ENCODE peak calls at places on chromosomes 16 and 17, in six cellular contexts. C, P, T, M, R and A are unnamed samples.

GRCh38 chr17:36095992-36096391 is 6.0 kb upstream of the CCL3 start:
- DNase-seq in M (no peak), C (no peak), R (no peak), T (no peak), P (no peak), A (no peak)

GRCh38 chr16:22186517-22186916 is 19.6 kb upstream of the EEF2K start:
- DNase-seq in C (no peak), P (no peak), T (no peak), M (no peak), R (no peak), A (no peak)

GRCh38 chr16:24045641-24046040 is 209.9 kb downstream of the PRKCB start:
- DNase-seq in M (no peak), C (no peak), T (no peak), P (no peak), R (no peak), A (no peak)

GRCh38 chr17:55710829-55711496 is 11.7 kb downstream of the TMEM100 start:
- DNase-seq in R (no peak), C (no peak), P (no peak), M (no peak), T (no peak), A (no peak)

GRCh38 chr16:59067207-59067606 is 333.1 kb upstream of the GOT2 start:
- DNase-seq in T (no peak), C (no peak), P (peak), R (no peak), M (no peak), A (no peak)

GRCh38 chr17:51546114-51546513 is 285.8 kb downstream of the UTP18 start:
- DNase-seq in M (no peak), C (no peak), R (no peak), P (no peak), T (no peak), A (no peak)

GRCh38 chr17:31085563-31085962 is 9.2 kb upstream of the NF1 start:
- DNase-seq in T (peak), C (no peak), P (peak), M (no peak), R (no peak), A (no peak)

GRCh38 chr17:71500761-71501555 is 619.9 kb upstream of the SOX9 start:
- DNase-seq in M (no peak), T (peak), P (peak), R (no peak), C (no peak), A (no peak)

GRCh38 chr16:17777461-17777863 is 306.7 kb upstream of the XYLT1 start:
- DNase-seq in C (no peak), R (no peak), T (peak), P (peak), M (no peak), A (no peak)

GRCh38 chr16:81094771-81095251 is 1.4 kb downstream of the GCSH start:
- DNase-seq in T (peak), M (no peak), R (no peak), P (peak), C (no peak), A (no peak)

GRCh38 chr16:20074089-20074956 is 633 bp upstream of the GPR139 start:
- DNase-seq in R (no peak), C (no peak), T (no peak), M (no peak), P (no peak), A (no peak)

GRCh38 chr17:40331743-40332641 is 23.0 kb downstream of the RARA start:
- DNase-seq in T (peak), P (peak), C (no peak), R (peak), M (no peak), A (no peak)

GRCh38 chr16:88681084-88681680 is 5.1 kb downstream of the SNAI3 start:
- DNase-seq in P (no peak), C (no peak), T (no peak), M (no peak), R (peak), A (no peak)

GRCh38 chr17:37064166-37064565 is 115.4 kb downstream of the AATF start:
- DNase-seq in R (no peak), C (no peak), M (no peak), T (no peak), P (no peak), A (no peak)

GRCh38 chr17:29495011-29495410 is 71.8 kb downstream of the ABHD15 start:
- DNase-seq in P (peak), C (no peak), R (no peak), T (peak), M (no peak), A (no peak)

GRCh38 chr17:74671031-74671771 is 41.5 kb downstream of the CD300LF start:
- DNase-seq in P (peak), M (peak), T (peak), C (peak), R (peak), A (peak)

GRCh38 chr17:75242461-75243042 is 18.9 kb downstream of the GGA3 start:
- DNase-seq in M (no peak), C (no peak), R (no peak), P (no peak), T (no peak), A (no peak)

GRCh38 chr17:60231234-60231633 is 81.5 kb downstream of the CA4 start:
- DNase-seq in C (no peak), R (no peak), M (no peak), T (peak), P (peak), A (no peak)

GRCh38 chr16:30948956-30949654 is at the start of gene ORAI3:
- DNase-seq in P (peak), M (peak), C (no peak), T (peak), R (peak), A (no peak)

GRCh38 chr17:34979650-34980352 is 511 bp upstream of the LIG3 start:
- DNase-seq in P (peak), M (no peak), T (peak), R (no peak), C (no peak), A (no peak)

GRCh38 chr16:86733526-86734254 is 155.3 kb downstream of the FOXL1 start:
- DNase-seq in R (no peak), P (no peak), T (no peak), M (no peak), C (no peak), A (no peak)

GRCh38 chr17:44878627-44879221 is 20.5 kb downstream of the EFTUD2 start:
- DNase-seq in R (no peak), C (no peak), T (peak), M (no peak), P (peak), A (no peak)

GRCh38 chr16:85648782-85649181 is 35.7 kb downstream of the GSE1 start:
- DNase-seq in M (no peak), P (no peak), T (no peak), C (no peak), R (no peak), A (no peak)

GRCh38 chr17:2056221-2057129 is 1.6 kb downstream of the HIC1 start:
- DNase-seq in R (peak), C (no peak), T (no peak), P (peak), M (no peak), A (no peak)
- TF ChIP-seq CTCF in R (no peak), C (peak), T (no peak), P (no peak), M (no peak), A (no peak)

DNA sequence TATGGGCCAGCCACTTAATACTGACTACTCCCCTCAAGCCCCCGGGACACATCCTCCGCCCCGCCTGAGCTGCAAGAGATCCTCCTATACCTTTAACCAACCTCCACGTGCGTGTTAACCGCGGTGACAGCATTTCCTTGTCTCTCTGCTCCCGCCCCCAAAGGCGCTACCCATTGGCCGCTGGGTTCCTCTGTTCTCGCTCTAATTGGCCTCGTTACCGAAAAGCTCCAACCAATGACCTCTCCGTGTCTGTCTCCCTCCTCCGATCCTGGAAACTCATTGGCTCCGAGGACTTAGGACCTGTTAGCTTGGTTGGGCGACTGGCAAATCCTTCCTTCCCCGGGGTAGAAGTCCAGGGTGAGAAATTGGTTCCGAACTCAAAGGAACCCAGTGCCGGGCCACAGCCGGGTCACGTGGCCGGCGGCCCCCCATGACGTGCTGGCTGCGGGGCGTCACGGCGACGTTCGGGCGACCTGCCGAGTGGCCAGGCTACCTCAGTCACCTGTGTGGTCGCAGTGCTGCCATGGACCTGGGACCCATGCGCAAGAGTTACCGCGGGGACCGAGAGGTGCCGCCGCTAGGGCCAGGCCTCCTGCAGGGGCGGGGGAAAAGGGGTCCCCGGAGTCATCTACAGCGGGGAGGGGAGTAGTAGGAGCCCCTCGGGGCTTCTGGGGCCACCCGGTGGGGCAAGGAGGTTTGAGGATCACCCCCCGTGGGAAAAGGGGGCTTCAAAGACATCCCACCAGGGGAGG is at the start of gene PNPO:
- DNase-seq in C (no peak), P (peak), T (peak), M (peak), R (peak), A (peak)
- TF ChIP-seq CTCF in C (no peak), P (no peak), T (no peak), M (peak), R (no peak), A (no peak)

DNA sequence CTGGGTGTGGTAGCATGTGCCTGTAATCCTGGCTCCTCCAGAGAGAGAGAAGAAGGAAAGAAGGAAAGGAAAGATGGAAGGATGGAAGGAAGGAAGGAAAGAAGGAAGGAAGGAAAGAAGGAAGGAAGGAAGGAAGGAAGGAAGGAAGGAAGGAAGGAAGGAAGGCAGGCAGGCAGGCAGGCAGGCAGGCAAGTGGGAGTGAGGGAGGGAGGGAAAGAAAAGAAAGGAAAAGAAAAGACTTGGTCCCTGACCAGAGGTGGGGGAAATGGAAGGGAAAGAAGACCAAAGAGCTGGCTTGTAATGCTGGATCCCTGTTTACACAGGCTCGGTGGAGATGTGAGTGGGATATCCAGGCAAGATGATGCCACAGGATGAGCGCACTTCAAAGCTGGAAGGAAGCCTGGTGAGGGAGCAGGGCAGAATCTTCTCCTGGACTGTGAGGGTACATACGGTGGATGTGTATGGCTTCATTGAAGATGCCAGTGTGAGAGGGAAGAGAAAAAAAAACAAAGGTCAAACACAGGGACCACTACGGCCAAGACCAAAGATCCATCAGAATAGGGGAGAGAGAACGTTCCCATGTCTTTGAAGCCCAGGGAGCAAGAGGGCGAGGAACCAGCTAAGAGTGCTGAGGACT is 2.1 kb downstream of the CES1 start:
- DNase-seq in M (no peak), R (no peak), P (no peak), T (no peak), C (no peak), A (no peak)
- TF ChIP-seq CTCF in M (no peak), R (no peak), P (no peak), T (no peak), C (no peak), A (no peak)

DNA sequence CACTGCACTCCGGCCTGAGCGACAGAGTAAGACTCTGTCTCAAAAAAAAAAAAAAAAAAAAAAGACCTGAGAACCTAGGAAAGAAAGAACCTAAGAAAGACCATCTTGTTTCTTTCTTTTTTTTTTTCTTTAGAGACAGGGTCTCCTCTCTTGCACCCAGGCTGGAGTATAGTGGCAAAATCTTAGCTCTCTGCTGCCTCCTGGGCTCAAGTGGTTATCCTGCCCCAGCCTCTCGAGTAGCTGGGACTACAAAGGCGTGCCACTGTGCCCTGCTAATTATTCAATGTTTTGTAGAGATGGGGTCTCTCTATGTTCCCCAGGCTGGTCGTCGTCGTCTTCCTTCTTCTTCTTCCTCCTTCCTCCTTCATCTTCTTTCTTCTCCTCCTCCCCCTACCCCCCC is 7.8 kb upstream of the BIRC5 start:
- DNase-seq in T (no peak), R (no peak), M (no peak), P (no peak), C (no peak), A (no peak)
- TF ChIP-seq CTCF in T (no peak), R (no peak), M (no peak), P (no peak), C (no peak), A (no peak)

GRCh38 chr17:66203274-66204015 is 11.5 kb upstream of the CEP112 start:
- DNase-seq in C (no peak), M (no peak), P (no peak), T (no peak), R (no peak), A (no peak)

GRCh38 chr17:66198242-66198641 is 6.3 kb upstream of the CEP112 start:
- DNase-seq in R (no peak), C (no peak), M (no peak), T (no peak), P (no peak), A (no peak)

DNA sequence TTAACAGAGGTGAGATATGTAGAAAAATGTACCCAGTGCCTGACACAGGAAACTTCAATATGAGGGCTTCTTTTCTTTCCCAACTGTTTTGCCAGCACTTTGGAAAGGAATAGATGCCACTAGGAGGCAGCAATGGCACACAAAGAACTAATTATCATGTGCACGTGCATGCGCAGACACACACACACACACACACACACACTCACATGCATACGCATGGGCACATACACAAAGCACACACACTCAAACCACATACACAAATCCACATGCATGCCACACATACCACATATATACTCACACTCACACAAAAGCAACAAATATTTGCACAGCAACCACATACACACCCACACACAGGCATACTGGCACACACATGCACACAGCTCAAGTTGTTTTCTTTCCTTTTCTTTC is 8.8 kb upstream of the CEP112 start:
- DNase-seq in M (no peak), C (no peak), R (peak), T (peak), P (peak), A (no peak)
- TF ChIP-seq CTCF in M (peak), C (no peak), R (no peak), T (peak), P (peak), A (peak)

DNA sequence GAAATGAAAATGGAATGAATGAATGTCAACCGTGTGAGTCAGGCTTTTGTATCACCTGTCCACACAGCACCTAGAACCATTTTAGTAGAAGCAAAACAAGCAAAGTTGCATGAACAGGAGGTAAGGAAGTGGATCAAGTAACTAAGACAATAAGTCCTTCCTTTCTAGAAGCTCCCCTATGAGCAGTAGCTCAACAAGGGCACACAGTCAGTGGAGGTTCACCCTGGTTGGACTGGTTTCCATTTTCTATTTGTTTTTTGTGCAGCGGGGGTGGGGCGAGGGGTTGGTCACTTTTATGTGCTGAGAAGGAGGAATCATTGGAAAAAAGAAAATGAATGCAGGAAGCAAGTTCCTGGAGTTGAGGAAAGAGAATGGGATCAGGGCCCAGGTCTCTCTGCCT is 4.0 kb upstream of the HSBP1 start:
- DNase-seq in M (no peak), T (no peak), C (no peak), R (no peak), P (no peak), A (no peak)
- TF ChIP-seq CTCF in M (no peak), T (no peak), C (no peak), R (no peak), P (no peak), A (no peak)

DNA sequence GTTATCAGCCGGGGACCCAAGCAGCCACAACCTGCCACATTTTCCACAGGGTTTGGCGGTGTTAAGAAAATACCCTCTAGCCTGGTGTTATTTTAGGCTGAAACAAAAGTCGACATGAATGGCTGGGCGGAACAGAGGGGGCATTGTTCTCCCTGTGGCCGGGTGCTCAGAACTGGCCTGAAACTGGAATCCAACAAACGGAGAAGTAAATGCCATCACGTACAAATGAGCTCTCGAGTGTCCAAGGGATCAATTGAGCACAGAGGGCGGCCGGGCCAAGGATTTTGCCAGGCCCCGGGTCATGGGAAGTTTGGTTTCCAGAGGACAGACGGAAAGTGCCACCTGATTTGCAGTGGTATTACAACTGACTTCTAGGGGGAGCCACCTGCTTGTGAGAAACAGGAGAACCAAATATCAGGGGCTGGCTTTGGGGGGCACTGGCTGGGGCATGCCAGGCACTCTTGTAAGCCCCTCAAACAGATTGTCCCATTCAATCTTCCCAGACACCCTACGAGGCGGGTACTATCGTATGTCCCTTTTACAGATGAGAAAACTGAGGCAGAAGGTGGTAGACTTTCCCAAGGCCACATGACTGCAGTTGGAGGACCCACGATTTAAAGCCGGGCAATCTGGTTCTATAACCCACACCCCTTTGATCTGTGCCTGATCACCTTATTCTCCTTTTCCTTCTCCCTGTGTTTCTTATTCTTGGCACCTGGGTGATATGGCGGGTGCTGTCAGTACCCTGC is 146.1 kb upstream of the IRX3 start:
- DNase-seq in T (no peak), R (no peak), C (no peak), P (no peak), M (no peak), A (no peak)
- TF ChIP-seq CTCF in T (no peak), R (no peak), C (no peak), P (no peak), M (no peak), A (peak)